ENCODE peak calls at places on chromosome 7, in four cellular contexts. T is K562, G is HCT116, R is HepG2. M is an unnamed sample.

GRCh38 chr7:90459888-90460287 is 9.6 kb upstream of the PTTG1IP2 start:
- DNase-seq in T (peak; percentile 13), G (no peak), R (peak; percentile 3), M (no peak)

GRCh38 chr7:70017371-70017770 is 419.1 kb downstream of the AUTS2 start:
- DNase-seq in T (no peak), G (no peak), R (no peak), M (no peak)

GRCh38 chr7:87831127-87831526 is 45.0 kb downstream of the SLC25A40 start:
- DNase-seq in T (no peak), G (no peak), R (no peak), M (no peak)

GRCh38 chr7:98235901-98236300 is 16.1 kb downstream of the TECPR1 start:
- DNase-seq in T (no peak), G (no peak), R (no peak), M (peak; percentile 40)

GRCh38 chr7:23490357-23491131 is 20.3 kb upstream of the IGF2BP3 start:
- DNase-seq in T (peak; percentile 55), G (no peak), R (no peak), M (peak; percentile 98)

GRCh38 chr7:135768467-135768866 is 19.9 kb upstream of the FAM180A start:
- DNase-seq in T (no peak), G (no peak), R (no peak), M (no peak)

GRCh38 chr7:144410441-144410840 is 6.9 kb upstream of the NOBOX start:
- DNase-seq in T (no peak), G (no peak), R (no peak), M (no peak)

GRCh38 chr7:28685660-28686417 is 272.3 kb downstream of the TRIL start:
- DNase-seq in T (peak; percentile 38), G (peak; percentile 65), R (peak; percentile 68), M (peak; percentile 77)

GRCh38 chr7:5139998-5140397 is 50.0 kb upstream of the WIPI2 start:
- DNase-seq in T (no peak), G (peak; percentile 39), R (peak; percentile 32), M (peak; percentile 81)

GRCh38 chr7:140314571-140315480 is 83.5 kb downstream of the SLC37A3 start:
- DNase-seq in T (no peak), G (no peak), R (no peak), M (no peak)

GRCh38 chr7:42843209-42843800 is 68.6 kb downstream of the C7orf25 start:
- DNase-seq in T (peak; percentile 61), G (peak; percentile 8), R (peak; percentile 31), M (peak; percentile 67)

GRCh38 chr7:27925573-27926201 is 185.7 kb downstream of the TAX1BP1 start:
- DNase-seq in T (no peak), G (no peak), R (no peak), M (no peak)

GRCh38 chr7:154915600-154915999 is 87.3 kb downstream of the PAXIP1 start:
- DNase-seq in T (no peak), G (no peak), R (no peak), M (no peak)

GRCh38 chr7:114175140-114175539 is 239.5 kb upstream of the FOXP2 start:
- DNase-seq in T (no peak), G (no peak), R (no peak), M (no peak)

GRCh38 chr7:107891619-107892366 is 810 bp downstream of the DLD start:
- DNase-seq in T (peak; percentile 54), G (no peak), R (no peak), M (no peak)

GRCh38 chr7:121045090-121045489 is 56.6 kb downstream of the CPED1 start:
- DNase-seq in T (peak; percentile 51), G (no peak), R (no peak), M (no peak)

GRCh38 chr7:152872745-152873118 is 113.2 kb downstream of the ACTR3B start:
- DNase-seq in T (no peak), G (no peak), R (no peak), M (no peak)

GRCh38 chr7:102196028-102196427 is 90.6 kb upstream of the SH2B2 start:
- DNase-seq in T (no peak), G (no peak), R (no peak), M (no peak)

GRCh38 chr7:16711730-16712129 is 41.8 kb upstream of the TSPAN13 start:
- DNase-seq in T (no peak), G (no peak), R (no peak), M (no peak)

GRCh38 chr7:38506004-38506403 is 125.2 kb downstream of the AMPH start:
- DNase-seq in T (no peak), G (no peak), R (no peak), M (no peak)

GRCh38 chr7:55569797-55570196 is 2.5 kb downstream of the VOPP1 start:
- DNase-seq in T (no peak), G (no peak), R (no peak), M (no peak)

GRCh38 chr7:12475362-12476063 is 71.8 kb upstream of the VWDE start:
- DNase-seq in T (peak; percentile 53), G (peak; percentile 23), R (no peak), M (no peak)

GRCh38 chr7:12921751-12922345 is 234.4 kb downstream of the ARL4A start:
- DNase-seq in T (no peak), G (no peak), R (no peak), M (no peak)

GRCh38 chr7:156603004-156603403 is 37.6 kb upstream of the RNF32 start:
- DNase-seq in T (no peak), G (no peak), R (no peak), M (no peak)

GRCh38 chr7:99092064-99092720 is 51.7 kb downstream of the SMURF1 start:
- DNase-seq in T (no peak), G (no peak), R (peak; percentile 86), M (no peak)

GRCh38 chr7:132386249-132386681 is 190.0 kb downstream of the PLXNA4 start:
- DNase-seq in T (no peak), G (no peak), R (no peak), M (peak; percentile 72)

GRCh38 chr7:131365876-131366275 is 38.2 kb downstream of the MKLN1 start:
- DNase-seq in T (no peak), G (no peak), R (no peak), M (no peak)

GRCh38 chr7:128427289-128427891 is 17.6 kb upstream of the IMPDH1 start:
- DNase-seq in T (peak; percentile 62), G (peak; percentile 36), R (peak; percentile 55), M (peak; percentile 65)

GRCh38 chr7:101884671-101885596 is 67.5 kb downstream of the CUX1 start:
- DNase-seq in T (no peak), G (no peak), R (no peak), M (no peak)

GRCh38 chr7:117157121-117157870 is 165.6 kb downstream of the WNT2 start:
- DNase-seq in T (peak; percentile 29), G (no peak), R (no peak), M (peak; percentile 48)

GRCh38 chr7:7274782-7275181 is 92.4 kb downstream of the C1GALT1 start:
- DNase-seq in T (no peak), G (no peak), R (no peak), M (no peak)

GRCh38 chr7:7271094-7271874 is 88.9 kb downstream of the C1GALT1 start:
- DNase-seq in T (no peak), G (no peak), R (no peak), M (no peak)

GRCh38 chr7:7272294-7272693 is 90.0 kb downstream of the C1GALT1 start:
- DNase-seq in T (no peak), G (no peak), R (no peak), M (no peak)

GRCh38 chr7:7276151-7276550 is 93.8 kb downstream of the C1GALT1 start:
- DNase-seq in T (no peak), G (no peak), R (no peak), M (no peak)
- H3K4me2 ChIP-seq in T (no peak overlapping the region), G (no peak overlapping the region), R (no peak overlapping the region), M (no peak overlapping the region)

DNA sequence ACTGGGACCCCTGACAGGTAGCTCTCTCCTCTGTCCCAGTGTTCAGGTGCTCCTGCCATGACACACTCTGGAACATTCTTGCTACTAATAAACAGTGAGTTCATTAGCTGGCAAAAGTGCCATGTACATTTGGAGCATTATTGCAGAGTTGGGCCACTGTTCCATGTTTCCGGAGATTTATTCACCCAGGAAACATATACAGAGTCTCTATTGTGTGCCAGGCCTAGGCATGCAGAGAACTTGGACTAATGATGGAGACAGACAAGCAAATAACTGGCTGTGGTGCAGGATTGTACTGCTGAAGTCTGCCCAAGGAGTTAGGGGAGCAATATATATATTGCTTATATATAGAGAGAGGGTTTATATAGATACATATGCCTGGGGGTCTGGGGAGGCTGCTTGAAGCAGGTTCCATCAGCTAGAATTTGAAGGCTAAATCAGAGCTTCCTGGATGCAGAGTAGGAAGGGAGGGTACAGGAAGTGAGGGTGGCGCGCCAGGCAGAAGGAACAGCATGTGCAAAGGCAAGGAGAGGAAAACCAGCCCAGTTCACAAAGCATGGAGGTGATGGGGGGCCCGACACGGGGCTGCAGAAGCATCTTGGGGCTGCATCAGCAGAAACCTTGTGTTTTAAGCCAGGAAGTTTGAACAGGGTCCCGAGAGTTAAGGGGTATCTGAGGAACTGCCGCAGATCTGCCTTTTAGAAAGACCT is 22.7 kb upstream of the EEPD1 start:
- DNase-seq in T (no peak), G (no peak), R (no peak), M (no peak)
- TF ChIP-seq ELF1 in T (no peak), G (no peak), R (no peak), M (no peak)

GRCh38 chr7:134444198-134444960 is 14.5 kb downstream of the AKR1B1 start:
- DNase-seq in T (no peak), G (no peak), R (no peak), M (no peak)
- H3K4me2 ChIP-seq in T (no peak overlapping the region), G (no peak overlapping the region), R (no peak overlapping the region), M (no peak overlapping the region)

GRCh38 chr7:106217089-106217542 is 67.7 kb downstream of the NAMPT start:
- DNase-seq in T (peak; percentile 25), G (peak; percentile 21), R (no peak), M (no peak)

GRCh38 chr7:106218546-106218945 is 66.2 kb downstream of the NAMPT start:
- DNase-seq in T (no peak), G (no peak), R (no peak), M (no peak)

GRCh38 chr7:106219170-106219569 is 65.6 kb downstream of the NAMPT start:
- DNase-seq in T (no peak), G (no peak), R (no peak), M (no peak)

GRCh38 chr7:106215868-106216516 is 68.8 kb downstream of the NAMPT start:
- DNase-seq in T (no peak), G (no peak), R (no peak), M (no peak)

DNA sequence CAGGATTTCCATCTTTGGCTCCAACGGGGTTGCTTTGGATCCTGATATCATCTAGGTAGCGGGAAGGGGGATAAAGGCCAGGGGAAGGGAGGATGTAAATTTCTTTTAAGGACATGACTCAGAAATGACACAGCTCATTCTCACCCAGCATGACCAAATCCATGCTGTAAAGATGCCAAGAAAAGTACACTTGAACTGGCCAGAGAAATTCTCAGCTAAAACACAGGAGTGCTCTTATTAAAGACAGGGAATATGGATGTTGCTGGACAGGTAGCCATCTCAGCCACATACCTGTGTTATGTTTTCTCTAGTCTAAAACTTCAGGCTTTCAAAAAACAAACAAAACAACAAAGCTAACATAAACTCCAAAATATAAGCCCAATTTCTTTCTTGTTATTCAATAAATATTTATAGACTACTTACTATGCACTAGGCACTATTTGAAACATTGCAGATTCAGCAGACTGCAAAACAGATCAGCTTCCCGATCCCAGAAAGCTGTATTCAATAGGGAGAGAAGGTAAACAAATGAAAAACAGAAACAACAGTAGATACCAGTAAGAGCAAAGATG is 68.2 kb downstream of the NAMPT start:
- DNase-seq in T (peak; percentile 90), G (peak; percentile 91), R (no peak), M (no peak)
- TF ChIP-seq ELF1 in T (no peak), G (no peak), R (no peak), M (no peak)

DNA sequence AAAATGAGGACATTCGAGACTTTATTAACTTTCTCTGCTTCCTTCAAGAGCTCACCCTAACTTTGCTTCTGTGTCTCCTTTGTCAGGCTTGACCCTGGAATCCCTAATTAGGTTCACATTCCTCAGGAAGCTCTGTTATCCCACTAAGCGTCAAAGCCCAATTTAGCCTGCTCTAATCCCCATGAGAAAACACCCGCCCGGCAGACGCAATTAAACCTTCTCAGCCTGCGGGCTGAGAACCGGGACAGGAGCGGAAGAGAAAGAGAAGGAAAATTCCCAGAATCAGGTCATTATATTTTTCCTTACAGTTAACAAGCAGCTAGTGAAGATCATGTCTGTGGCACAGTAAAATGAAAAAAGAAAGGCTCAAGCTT is 93.0 kb downstream of the TNS3 start:
- DNase-seq in T (no peak), G (no peak), R (no peak), M (no peak)
- H3K4me2 ChIP-seq in T (no peak overlapping the region), G (no peak overlapping the region), R (no peak overlapping the region), M (no peak overlapping the region)

M was measured in SK-N-SH.